ENCODE peak calls at places on chromosome 6, in eight cellular contexts. One of them, this sample, is unnamed.

GRCh38 chr6:3405182-3405518 is 51.7 kb downstream of the SLC22A23 start:
- DNase-seq in right atrium auricular region: no peak
- DNase-seq in neural progenitor cell: no peak
- DNase-seq in lower lobe of right lung: no peak
- DNase-seq in A549: no peak
- DNase-seq in mesenchymal stem cell: no peak
- DNase-seq in heart left ventricle: no peak
- DNase-seq in PC-3: peak
- DNase-seq in this sample: no peak

GRCh38 chr6:29516108-29516507 is 28.4 kb upstream of the MAS1L start:
- DNase-seq in right atrium auricular region: no peak
- DNase-seq in neural progenitor cell: no peak
- DNase-seq in lower lobe of right lung: no peak
- DNase-seq in A549: peak
- DNase-seq in mesenchymal stem cell: no peak
- DNase-seq in heart left ventricle: no peak
- DNase-seq in PC-3: peak
- DNase-seq in this sample: peak

GRCh38 chr6:35727206-35727934 is 9.5 kb upstream of the ARMC12 start:
- DNase-seq in right atrium auricular region: peak
- DNase-seq in neural progenitor cell: peak
- DNase-seq in lower lobe of right lung: peak
- DNase-seq in A549: peak
- DNase-seq in mesenchymal stem cell: peak
- DNase-seq in heart left ventricle: peak
- DNase-seq in PC-3: peak
- DNase-seq in this sample: no peak

GRCh38 chr6:107673076-107673494 is 151.0 kb downstream of the SCML4 start:
- DNase-seq in right atrium auricular region: no peak
- DNase-seq in neural progenitor cell: no peak
- DNase-seq in lower lobe of right lung: no peak
- DNase-seq in A549: no peak
- DNase-seq in mesenchymal stem cell: no peak
- DNase-seq in heart left ventricle: peak
- DNase-seq in PC-3: no peak
- DNase-seq in this sample: no peak

GRCh38 chr6:113050979-113051378 is 703.8 kb downstream of the RFPL4B start:
- DNase-seq in right atrium auricular region: no peak
- DNase-seq in neural progenitor cell: peak
- DNase-seq in lower lobe of right lung: no peak
- DNase-seq in A549: no peak
- DNase-seq in mesenchymal stem cell: no peak
- DNase-seq in heart left ventricle: no peak
- DNase-seq in PC-3: no peak
- DNase-seq in this sample: no peak

GRCh38 chr6:13375360-13375878 is 47.1 kb upstream of the TBC1D7 start:
- DNase-seq in right atrium auricular region: no peak
- DNase-seq in neural progenitor cell: no peak
- DNase-seq in lower lobe of right lung: no peak
- DNase-seq in A549: no peak
- DNase-seq in mesenchymal stem cell: no peak
- DNase-seq in heart left ventricle: no peak
- DNase-seq in PC-3: no peak
- DNase-seq in this sample: no peak

GRCh38 chr6:167566711-167567141 is 241.8 kb downstream of the TTLL2 start:
- DNase-seq in right atrium auricular region: peak
- DNase-seq in neural progenitor cell: no peak
- DNase-seq in lower lobe of right lung: no peak
- DNase-seq in A549: no peak
- DNase-seq in mesenchymal stem cell: no peak
- DNase-seq in heart left ventricle: no peak
- DNase-seq in PC-3: no peak
- DNase-seq in this sample: no peak

GRCh38 chr6:168871535-168872106 is 382.0 kb downstream of the THBS2 start:
- DNase-seq in right atrium auricular region: no peak
- DNase-seq in neural progenitor cell: no peak
- DNase-seq in lower lobe of right lung: no peak
- DNase-seq in A549: no peak
- DNase-seq in mesenchymal stem cell: no peak
- DNase-seq in heart left ventricle: no peak
- DNase-seq in PC-3: no peak
- DNase-seq in this sample: no peak

GRCh38 chr6:100461273-100461919 is 3.3 kb downstream of the SIM1 start:
- DNase-seq in right atrium auricular region: no peak
- DNase-seq in neural progenitor cell: peak
- DNase-seq in lower lobe of right lung: no peak
- DNase-seq in A549: peak
- DNase-seq in mesenchymal stem cell: peak
- DNase-seq in heart left ventricle: no peak
- DNase-seq in PC-3: no peak
- DNase-seq in this sample: no peak

GRCh38 chr6:2951723-2952122 is 19.6 kb downstream of the SERPINB6 start:
- DNase-seq in right atrium auricular region: peak
- DNase-seq in neural progenitor cell: no peak
- DNase-seq in lower lobe of right lung: peak
- DNase-seq in A549: no peak
- DNase-seq in mesenchymal stem cell: no peak
- DNase-seq in heart left ventricle: peak
- DNase-seq in PC-3: no peak
- DNase-seq in this sample: no peak

GRCh38 chr6:136067731-136068341 is 182.3 kb downstream of the MTFR2 start:
- DNase-seq in right atrium auricular region: no peak
- DNase-seq in neural progenitor cell: peak
- DNase-seq in lower lobe of right lung: no peak
- DNase-seq in A549: no peak
- DNase-seq in mesenchymal stem cell: peak
- DNase-seq in heart left ventricle: no peak
- DNase-seq in PC-3: no peak
- DNase-seq in this sample: no peak

GRCh38 chr6:43119456-43119855 is 43.3 kb downstream of the PTK7 start:
- DNase-seq in right atrium auricular region: no peak
- DNase-seq in neural progenitor cell: no peak
- DNase-seq in lower lobe of right lung: no peak
- DNase-seq in A549: no peak
- DNase-seq in mesenchymal stem cell: no peak
- DNase-seq in heart left ventricle: no peak
- DNase-seq in PC-3: no peak
- DNase-seq in this sample: no peak

GRCh38 chr6:10429638-10430427 is 15.0 kb upstream of the TFAP2A start:
- DNase-seq in right atrium auricular region: no peak
- DNase-seq in neural progenitor cell: peak
- DNase-seq in lower lobe of right lung: no peak
- DNase-seq in A549: peak
- DNase-seq in mesenchymal stem cell: peak
- DNase-seq in heart left ventricle: no peak
- DNase-seq in PC-3: peak
- DNase-seq in this sample: no peak

GRCh38 chr6:47242483-47243386 is 67.0 kb downstream of the TNFRSF21 start:
- DNase-seq in right atrium auricular region: peak
- DNase-seq in neural progenitor cell: peak
- DNase-seq in lower lobe of right lung: peak
- DNase-seq in A549: peak
- DNase-seq in mesenchymal stem cell: peak
- DNase-seq in heart left ventricle: peak
- DNase-seq in PC-3: peak
- DNase-seq in this sample: peak

GRCh38 chr6:31901415-31901952 is 402 bp downstream of the ZBTB12 start:
- DNase-seq in right atrium auricular region: no peak
- DNase-seq in neural progenitor cell: peak
- DNase-seq in lower lobe of right lung: peak
- DNase-seq in A549: peak
- DNase-seq in mesenchymal stem cell: peak
- DNase-seq in heart left ventricle: peak
- DNase-seq in PC-3: peak
- DNase-seq in this sample: no peak

GRCh38 chr6:149254241-149254640 is 63.3 kb upstream of the TAB2 start:
- DNase-seq in right atrium auricular region: no peak
- DNase-seq in neural progenitor cell: no peak
- DNase-seq in lower lobe of right lung: no peak
- DNase-seq in A549: no peak
- DNase-seq in mesenchymal stem cell: no peak
- DNase-seq in heart left ventricle: no peak
- DNase-seq in PC-3: no peak
- DNase-seq in this sample: no peak

GRCh38 chr6:134888316-134888715 is 61.6 kb downstream of the ALDH8A1 start:
- DNase-seq in right atrium auricular region: no peak
- DNase-seq in neural progenitor cell: no peak
- DNase-seq in lower lobe of right lung: no peak
- DNase-seq in A549: no peak
- DNase-seq in mesenchymal stem cell: no peak
- DNase-seq in heart left ventricle: no peak
- DNase-seq in PC-3: no peak
- DNase-seq in this sample: no peak

DNA sequence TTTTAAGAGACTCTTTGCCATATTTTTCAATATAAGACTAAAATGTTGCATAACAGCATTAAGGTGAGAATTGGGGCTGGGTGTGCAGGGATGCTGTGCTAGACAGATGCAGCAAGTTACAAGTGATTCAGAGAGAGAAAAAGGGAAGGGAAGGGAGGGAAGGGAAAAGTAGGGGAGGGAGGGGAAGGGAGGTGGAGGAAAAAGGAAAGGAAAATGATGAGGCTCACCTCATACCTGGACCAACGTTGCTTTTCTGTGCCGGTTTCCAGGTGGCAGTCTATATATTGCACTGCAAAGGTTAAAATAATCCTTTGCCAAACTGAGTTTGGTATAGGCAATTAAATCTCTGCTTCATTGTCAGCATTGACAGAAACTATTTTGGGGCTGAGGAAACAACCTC is 155.4 kb upstream of the LAMA2 start:
- DNase-seq in right atrium auricular region: no peak
- DNase-seq in neural progenitor cell: no peak
- DNase-seq in lower lobe of right lung: no peak
- DNase-seq in A549: no peak
- DNase-seq in mesenchymal stem cell: no peak
- DNase-seq in heart left ventricle: no peak
- DNase-seq in PC-3: no peak
- DNase-seq in this sample: no peak
- H3K27ac ChIP-seq in right atrium auricular region: no peak
- H3K27ac ChIP-seq in neural progenitor cell: no peak
- H3K27ac ChIP-seq in lower lobe of right lung: no peak
- H3K27ac ChIP-seq in A549: no peak
- H3K27ac ChIP-seq in mesenchymal stem cell: no peak
- H3K27ac ChIP-seq in heart left ventricle: no peak
- H3K27ac ChIP-seq in PC-3: no peak
- H3K27ac ChIP-seq in this sample: no peak

GRCh38 chr6:36927691-36928546 is 26.6 kb upstream of the PI16 start:
- DNase-seq in right atrium auricular region: peak
- DNase-seq in neural progenitor cell: no peak
- DNase-seq in lower lobe of right lung: no peak
- DNase-seq in A549: no peak
- DNase-seq in mesenchymal stem cell: peak
- DNase-seq in heart left ventricle: peak
- DNase-seq in PC-3: no peak
- DNase-seq in this sample: no peak
- H3K27ac ChIP-seq in right atrium auricular region: peak
- H3K27ac ChIP-seq in neural progenitor cell: no peak
- H3K27ac ChIP-seq in lower lobe of right lung: peak
- H3K27ac ChIP-seq in A549: no peak
- H3K27ac ChIP-seq in mesenchymal stem cell: peak
- H3K27ac ChIP-seq in heart left ventricle: no peak
- H3K27ac ChIP-seq in PC-3: no peak
- H3K27ac ChIP-seq in this sample: no peak

GRCh38 chr6:93746892-93747291 is 327.5 kb upstream of the EPHA7 start:
- DNase-seq in right atrium auricular region: no peak
- DNase-seq in neural progenitor cell: peak
- DNase-seq in lower lobe of right lung: no peak
- DNase-seq in A549: no peak
- DNase-seq in mesenchymal stem cell: no peak
- DNase-seq in heart left ventricle: no peak
- DNase-seq in PC-3: no peak
- DNase-seq in this sample: no peak

GRCh38 chr6:93749191-93749590 is 329.8 kb upstream of the EPHA7 start:
- DNase-seq in right atrium auricular region: no peak
- DNase-seq in neural progenitor cell: no peak
- DNase-seq in lower lobe of right lung: no peak
- DNase-seq in A549: no peak
- DNase-seq in mesenchymal stem cell: peak
- DNase-seq in heart left ventricle: no peak
- DNase-seq in PC-3: no peak
- DNase-seq in this sample: no peak

DNA sequence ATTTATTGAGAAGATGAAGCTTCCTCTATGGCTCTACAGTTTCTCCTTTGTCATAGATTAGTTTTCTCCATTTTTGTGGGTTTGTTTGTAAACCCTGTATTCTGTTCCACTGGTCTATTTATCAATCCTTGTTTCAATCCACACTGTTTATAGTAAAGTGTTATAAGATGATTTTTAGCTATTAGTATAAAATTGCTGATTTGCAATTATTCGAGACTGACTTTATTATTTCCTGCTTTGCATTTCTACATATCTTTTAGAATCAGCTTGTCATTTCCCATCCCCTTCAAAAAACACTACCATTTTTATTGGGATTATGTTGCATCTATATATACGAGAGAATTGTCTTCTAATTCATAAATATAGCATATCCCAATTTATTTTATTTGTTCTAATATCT is 325.9 kb upstream of the EPHA7 start:
- DNase-seq in right atrium auricular region: no peak
- DNase-seq in neural progenitor cell: no peak
- DNase-seq in lower lobe of right lung: no peak
- DNase-seq in A549: no peak
- DNase-seq in mesenchymal stem cell: no peak
- DNase-seq in heart left ventricle: no peak
- DNase-seq in PC-3: no peak
- DNase-seq in this sample: no peak
- H3K27ac ChIP-seq in right atrium auricular region: no peak
- H3K27ac ChIP-seq in neural progenitor cell: no peak
- H3K27ac ChIP-seq in lower lobe of right lung: no peak
- H3K27ac ChIP-seq in A549: no peak
- H3K27ac ChIP-seq in mesenchymal stem cell: no peak
- H3K27ac ChIP-seq in heart left ventricle: no peak
- H3K27ac ChIP-seq in PC-3: no peak
- H3K27ac ChIP-seq in this sample: no peak

DNA sequence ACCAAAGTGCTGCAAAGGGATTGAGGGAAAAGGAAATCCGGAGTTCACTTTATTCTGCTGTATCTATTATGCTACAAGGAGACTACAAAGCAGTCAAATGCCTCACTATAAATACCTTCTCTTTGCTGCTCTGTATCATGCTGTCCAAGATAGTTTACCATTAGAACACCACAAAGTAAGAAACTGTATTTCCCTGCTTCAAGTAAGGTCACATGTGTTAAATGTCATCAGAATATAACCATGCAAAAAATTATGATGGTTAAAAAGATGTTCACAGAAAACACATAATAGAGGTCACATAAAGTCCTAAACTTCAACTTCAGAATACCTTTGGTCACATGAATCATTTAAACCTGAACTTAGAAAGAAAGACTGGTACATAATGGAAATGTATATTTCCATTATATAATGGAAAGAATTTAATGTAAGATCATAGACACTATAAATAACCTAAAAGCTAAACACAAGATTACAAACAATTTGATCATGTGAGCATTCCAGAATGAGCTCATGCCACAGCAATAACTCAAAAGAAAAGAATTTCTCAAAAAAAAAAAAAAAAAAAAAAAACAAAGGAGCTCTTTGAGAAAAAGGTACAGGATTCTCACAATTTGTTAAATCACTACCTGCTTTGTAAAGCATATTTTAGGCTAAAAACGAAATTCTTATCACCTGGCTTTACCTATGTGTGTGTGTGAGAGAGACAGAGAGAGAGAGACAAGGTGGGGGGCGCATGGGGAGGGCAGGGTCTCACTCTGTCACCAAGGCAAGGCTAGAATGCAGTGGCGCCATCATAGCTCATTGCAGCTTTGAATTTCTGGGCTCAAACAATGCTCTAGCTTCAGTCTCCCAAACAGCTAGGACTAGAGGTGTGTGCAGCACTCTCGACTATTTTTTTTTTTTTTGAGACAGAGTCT is 58.7 kb downstream of the KIF13A start:
- DNase-seq in right atrium auricular region: no peak
- DNase-seq in neural progenitor cell: no peak
- DNase-seq in lower lobe of right lung: no peak
- DNase-seq in A549: no peak
- DNase-seq in mesenchymal stem cell: peak
- DNase-seq in heart left ventricle: no peak
- DNase-seq in PC-3: peak
- DNase-seq in this sample: no peak
- H3K27ac ChIP-seq in right atrium auricular region: peak
- H3K27ac ChIP-seq in neural progenitor cell: no peak
- H3K27ac ChIP-seq in lower lobe of right lung: peak
- H3K27ac ChIP-seq in A549: peak
- H3K27ac ChIP-seq in mesenchymal stem cell: no peak
- H3K27ac ChIP-seq in heart left ventricle: peak
- H3K27ac ChIP-seq in PC-3: no peak
- H3K27ac ChIP-seq in this sample: peak